ENCODE peak calls at places on chromosome X, in seven cellular contexts. A is heart right ventricle; W is HepG2; R is PC-3; C is aorta; J is CD8-positive, alpha-beta T cell; U is cardiac muscle cell. Y is an unnamed sample. For H3K4me1, the result is how much of the 10 kb centered on the place peaks cover.

GRCh38 chrX:81308086-81308852 is 106.4 kb downstream of the SH3BGRL start:
- DNase-seq in A (no peak), J (no peak), C (no peak), W (no peak), R (no peak), U (no peak), Y (no peak)

GRCh38 chrX:98795636-98796035 is 1614.4 kb downstream of the PCDH19 start:
- DNase-seq in A (no peak), C (no peak), U (peak), R (peak), W (no peak), J (no peak), Y (no peak)

GRCh38 chrX:8868070-8868795 is 67.0 kb upstream of the FAM9A start:
- DNase-seq in R (peak), A (no peak), C (no peak), W (no peak), U (peak), J (no peak), Y (no peak)

GRCh38 chrX:152072236-152072635 is 66.1 kb downstream of the MAGEA10 start:
- DNase-seq in A (no peak), W (peak), J (no peak), U (peak), C (no peak), R (peak), Y (no peak)

GRCh38 chrX:52923781-52924241 is 26.7 kb downstream of the FAM156B start:
- DNase-seq in R (peak), W (no peak), J (no peak), U (peak), C (peak), A (peak), Y (no peak)

GRCh38 chrX:115324194-115324593 is 34.7 kb downstream of the LUZP4 start:
- DNase-seq in J (no peak), C (peak), R (peak), A (peak), W (no peak), U (peak), Y (no peak)

GRCh38 chrX:151985955-151986354 is 11.5 kb upstream of the GABRE start:
- DNase-seq in J (no peak), C (no peak), U (peak), W (peak), R (no peak), A (no peak), Y (no peak)

GRCh38 chrX:108439961-108440696 is 491 bp downstream of the COL4A5 start:
- DNase-seq in C (peak), A (no peak), J (no peak), U (peak), R (no peak), W (no peak), Y (no peak)

GRCh38 chrX:139063364-139063763 is 351.8 kb upstream of the FGF13 start:
- DNase-seq in J (no peak), C (no peak), U (no peak), W (no peak), R (peak), A (no peak), Y (no peak)

GRCh38 chrX:41561045-41561444 is 113.9 kb downstream of the NYX start:
- DNase-seq in W (no peak), A (peak), R (peak), J (peak), C (peak), U (peak), Y (no peak)

GRCh38 chrX:133653363-133653762 is 238.1 kb upstream of the GPC4 start:
- DNase-seq in W (no peak), U (no peak), A (no peak), C (no peak), J (no peak), R (peak), Y (no peak)

GRCh38 chrX:136147966-136148365 is 633 bp downstream of the FHL1 start:
- DNase-seq in J (no peak), W (no peak), U (no peak), R (no peak), C (peak), A (peak), Y (no peak)

GRCh38 chrX:53900623-53901022 is 143.7 kb downstream of the PHF8 start:
- DNase-seq in A (no peak), U (no peak), J (no peak), R (no peak), C (no peak), W (no peak), Y (no peak)

GRCh38 chrX:104330966-104331365 is 76.2 kb upstream of the ESX1 start:
- DNase-seq in R (peak), W (no peak), A (no peak), U (peak), C (no peak), J (no peak), Y (no peak)

GRCh38 chrX:38636949-38637819 is 75.8 kb downstream of the TSPAN7 start:
- DNase-seq in C (peak), W (peak), U (no peak), A (no peak), J (no peak), R (no peak), Y (no peak)

GRCh38 chrX:22950278-22951266 is 49.2 kb upstream of the DDX53 start:
- DNase-seq in C (no peak), W (no peak), R (peak), A (no peak), U (peak), J (no peak), Y (no peak)

GRCh38 chrX:79162076-79162475 is 17.6 kb downstream of the GPR174 start:
- DNase-seq in W (no peak), J (no peak), R (no peak), C (no peak), U (no peak), A (no peak), Y (no peak)

GRCh38 chrX:23385242-23385641 is 50.6 kb downstream of the PTCHD1 start:
- DNase-seq in U (no peak), C (no peak), R (no peak), A (no peak), J (no peak), W (no peak), Y (no peak)

GRCh38 chrX:150514462-150514861 is 54.0 kb upstream of the MTM1 start:
- DNase-seq in R (no peak), A (no peak), C (no peak), U (no peak), J (no peak), W (no peak), Y (no peak)

GRCh38 chrX:9562851-9563250 is 98.0 kb downstream of the TBL1X start:
- DNase-seq in R (peak), C (peak), J (no peak), W (peak), U (peak), A (no peak), Y (no peak)

GRCh38 chrX:27915617-27916016 is 65.6 kb downstream of the DCAF8L1 start:
- DNase-seq in J (no peak), U (peak), R (peak), C (no peak), W (no peak), A (no peak), Y (no peak)

GRCh38 chrX:71622347-71623104 is 4.2 kb upstream of the CXCR3 start:
- DNase-seq in R (peak), J (peak), A (peak), C (peak), W (peak), U (peak), Y (peak)

GRCh38 chrX:53049127-53049517 is 533 bp downstream of the GPR173 start:
- DNase-seq in W (no peak), J (no peak), A (no peak), R (no peak), U (no peak), C (no peak), Y (no peak)

GRCh38 chrX:130086414-130087207 is 23.7 kb downstream of the ELF4 start:
- DNase-seq in C (no peak), W (no peak), J (peak), U (no peak), A (no peak), R (no peak), Y (no peak)

GRCh38 chrX:112083624-112084326 is 1.2 kb upstream of the TRPC5 start:
- DNase-seq in U (no peak), A (no peak), J (no peak), C (no peak), W (no peak), R (no peak), Y (no peak)

GRCh38 chrX:109624641-109625311 is at the start of gene KCNE5:
- DNase-seq in W (no peak), U (peak), R (no peak), A (no peak), J (no peak), C (peak), Y (no peak)

GRCh38 chrX:56113785-56114436 is 118.2 kb upstream of the KLF8 start:
- DNase-seq in W (no peak), J (no peak), A (no peak), U (no peak), R (peak), C (peak), Y (no peak)

GRCh38 chrX:103756736-103757135 is 19.9 kb upstream of the PLP1 start:
- DNase-seq in A (no peak), U (no peak), W (no peak), C (no peak), J (no peak), R (no peak), Y (no peak)

GRCh38 chrX:149527705-149528104 is 13.1 kb upstream of the EOLA1 start:
- DNase-seq in J (peak), C (no peak), W (peak), U (peak), R (peak), A (no peak), Y (no peak)

GRCh38 chrX:97308161-97308560 is 424.5 kb downstream of the RPA4 start:
- DNase-seq in W (no peak), U (peak), R (no peak), J (no peak), C (no peak), A (no peak), Y (no peak)

GRCh38 chrX:47749185-47749967 is 87.3 kb upstream of the ZNF81 start:
- DNase-seq in A (peak), W (no peak), J (no peak), U (peak), C (no peak), R (no peak), Y (no peak)

GRCh38 chrX:49988128-49988527 is 65.7 kb downstream of the CLCN5 start:
- DNase-seq in W (no peak), J (no peak), A (no peak), U (no peak), R (peak), C (no peak), Y (no peak)

GRCh38 chrX:119008122-119008744 is 33.8 kb downstream of the LONRF3 start:
- DNase-seq in R (peak), J (peak), C (no peak), U (peak), W (peak), A (peak), Y (no peak)

GRCh38 chrX:44903107-44903506 is 30.1 kb downstream of the KDM6A start:
- DNase-seq in J (no peak), R (peak), U (peak), C (no peak), A (no peak), W (peak), Y (no peak)
- H3K4me1 ChIP-seq in J (under half), R (under half), U (under half), C (under half), A (under half), W (half or more), Y (under half)

GRCh38 chrX:37378830-37379229 is 29.7 kb downstream of the PRRG1 start:
- DNase-seq in J (no peak), R (no peak), U (peak), C (no peak), W (no peak), A (no peak), Y (no peak)
- H3K4me1 ChIP-seq in J (under half), R (under half), U (under half), C (under half), W (under half), A (under half), Y (under half)

GRCh38 chrX:1466232-1466661 is 13.5 kb upstream of the ASMTL start:
- DNase-seq in U (no peak), R (no peak), W (no peak), A (peak), J (peak), C (no peak), Y (no peak)

GRCh38 chrX:1464282-1465131 is 11.8 kb upstream of the ASMTL start:
- DNase-seq in W (no peak), C (no peak), U (no peak), A (peak), R (no peak), J (peak), Y (no peak)

GRCh38 chrX:1465261-1466231 is 12.8 kb upstream of the ASMTL start:
- DNase-seq in A (peak), W (no peak), R (no peak), U (no peak), J (peak), C (no peak), Y (no peak)

GRCh38 chrX:1468250-1468772 is 15.6 kb upstream of the ASMTL start:
- DNase-seq in J (peak), R (peak), W (no peak), A (peak), C (no peak), U (no peak), Y (no peak)

DNA sequence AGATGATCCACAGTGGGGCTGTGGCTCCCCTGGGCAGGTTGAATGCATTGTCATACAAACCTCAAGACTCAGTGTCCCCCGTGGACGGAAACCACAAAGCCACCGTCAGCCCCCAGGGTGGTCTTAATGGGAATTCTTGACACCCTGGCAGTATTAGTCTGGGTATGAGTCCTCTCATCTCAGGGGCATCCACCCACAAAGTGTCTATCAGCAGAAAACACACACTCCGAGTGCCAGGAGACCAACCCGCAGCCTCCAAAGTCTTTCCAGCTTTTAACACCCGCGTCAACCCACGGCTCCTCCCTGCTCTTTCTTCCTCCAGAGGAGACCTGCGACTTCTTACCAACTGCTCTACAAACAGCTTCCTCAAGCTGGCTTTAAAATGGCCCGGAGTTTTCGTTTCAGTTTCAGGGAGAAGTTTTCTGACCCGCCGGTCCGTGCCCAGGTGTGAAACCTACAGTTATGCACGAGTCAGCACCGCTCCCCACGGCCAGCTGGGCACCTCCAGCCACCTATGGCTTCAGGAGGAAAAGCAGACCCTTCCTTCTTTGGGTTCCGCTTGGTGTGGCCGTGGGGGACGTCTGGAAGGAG is 14.4 kb upstream of the ASMTL start:
- DNase-seq in U (no peak), R (no peak), W (no peak), J (peak), C (no peak), A (peak), Y (no peak)
- H3K4me1 ChIP-seq in U (under half), R (under half), W (under half), J (half or more), C (under half), A (under half), Y (under half)

GRCh38 chrX:10617964-10618342 is 2.4 kb downstream of the MID1 start:
- DNase-seq in W (no peak), U (no peak), C (no peak), A (no peak), J (no peak), R (peak), Y (no peak)
- H3K4me1 ChIP-seq in W (under half), U (under half), C (under half), A (under half), J (under half), R (under half), Y (under half)

DNA sequence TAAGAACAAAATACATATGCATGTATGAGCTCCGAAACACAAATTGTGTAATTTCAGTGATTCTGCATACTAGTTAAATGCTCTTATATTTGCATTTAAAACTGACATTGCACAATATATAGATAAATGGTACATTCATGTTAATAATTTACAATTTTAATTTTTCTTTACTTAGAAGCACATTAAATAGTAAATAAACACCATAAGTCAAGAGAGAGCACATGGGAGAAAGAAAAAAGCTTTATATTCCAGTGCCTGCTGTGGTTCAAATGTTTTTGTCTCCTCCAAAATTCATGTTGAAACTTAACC is 323.0 kb downstream of the BCOR start:
- DNase-seq in R (no peak), W (no peak), U (no peak), C (no peak), A (no peak), J (no peak), Y (no peak)
- H3K4me1 ChIP-seq in R (under half), W (under half), U (under half), C (under half), A (under half), J (under half), Y (under half)

DNA sequence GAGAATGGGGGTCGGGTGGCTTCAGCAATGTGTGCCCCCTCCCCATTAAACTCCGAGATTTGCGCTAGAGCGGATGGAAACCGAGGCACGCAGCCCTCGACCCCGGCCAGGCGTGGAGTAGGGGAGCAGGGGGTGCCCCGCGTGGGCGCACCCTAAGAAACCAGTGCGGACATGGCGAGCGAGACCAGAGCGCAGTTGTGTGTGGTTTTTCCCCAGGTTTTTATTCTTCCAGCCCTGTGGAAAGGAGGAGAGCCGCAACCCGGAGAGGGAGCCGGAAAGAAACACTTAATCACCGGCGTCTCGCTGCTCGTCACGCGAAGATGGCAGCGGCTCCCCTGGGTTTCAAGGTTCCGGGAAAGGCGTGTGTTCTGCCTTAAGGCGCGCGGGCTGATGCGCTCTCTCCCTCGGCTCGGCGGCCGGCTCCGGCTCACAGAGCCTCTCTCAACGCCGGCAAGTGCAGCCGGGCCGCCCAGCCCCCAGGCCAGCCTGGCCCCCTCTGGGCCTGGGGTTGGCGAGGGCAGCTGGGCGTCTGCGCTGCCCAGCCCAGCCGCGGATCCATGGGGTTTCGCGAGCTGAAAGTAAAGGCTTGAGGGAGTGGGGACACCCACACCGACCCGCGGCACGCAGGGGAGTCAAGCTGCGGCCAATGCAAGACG is 73.9 kb upstream of the BCOR start:
- DNase-seq in J (peak), U (peak), W (no peak), R (peak), A (no peak), C (peak), Y (no peak)
- H3K4me1 ChIP-seq in J (under half), U (under half), W (half or more), R (half or more), A (under half), C (under half), Y (under half)

DNA sequence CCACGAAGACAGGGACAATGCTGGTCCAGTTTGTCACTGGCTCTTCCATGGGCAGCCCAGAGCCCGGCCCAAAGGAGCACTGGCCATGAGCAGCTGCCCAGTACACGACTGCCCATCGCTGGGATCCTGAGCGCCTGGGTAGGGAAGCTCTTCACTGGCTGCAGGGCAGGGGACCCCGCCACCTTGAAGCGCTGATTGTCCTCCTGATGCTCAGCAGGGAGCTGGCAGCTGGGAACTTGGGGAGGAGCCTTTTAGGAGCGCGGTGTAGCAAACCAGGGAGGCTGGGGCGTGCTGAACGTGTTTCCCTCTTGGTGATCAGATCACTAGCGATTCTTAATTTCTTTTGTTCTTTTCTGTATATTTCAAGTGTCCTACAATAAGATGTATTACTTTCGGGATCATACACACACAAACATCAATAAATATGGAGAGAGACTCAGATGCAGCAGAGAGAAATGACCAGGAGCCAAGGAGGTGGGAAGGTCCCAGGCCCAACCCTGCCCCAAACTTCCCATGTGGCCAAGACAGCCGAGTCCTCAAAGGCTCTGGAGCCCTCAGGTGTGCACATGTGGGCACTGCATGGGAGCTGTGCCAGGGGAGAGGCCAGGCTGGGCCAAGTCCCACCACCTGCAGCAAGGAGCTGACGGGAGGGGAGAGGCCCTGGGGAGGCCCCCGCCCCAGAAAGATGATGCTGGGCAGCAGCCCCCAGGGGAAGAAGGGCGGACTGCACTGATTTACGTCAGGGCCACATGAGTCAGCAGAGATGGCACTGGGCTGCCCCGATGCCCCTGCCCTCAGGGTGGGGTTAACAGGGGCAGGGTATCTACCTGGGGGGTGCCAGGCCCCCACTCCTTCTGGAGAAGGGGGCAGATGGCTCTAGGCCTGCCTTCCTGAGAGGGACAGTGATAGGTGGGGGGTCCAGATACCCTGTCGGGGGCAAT is 1.6 kb downstream of the L1CAM start:
- DNase-seq in U (no peak), W (no peak), J (no peak), A (no peak), C (no peak), R (peak), Y (no peak)
- H3K4me1 ChIP-seq in U (under half), W (under half), J (under half), A (under half), C (under half), R (under half), Y (under half)

GRCh38 chrX:13123247-13123856 is 78.9 kb upstream of the FAM9C start:
- DNase-seq in U (no peak), C (no peak), A (no peak), R (peak), W (peak), J (no peak), Y (no peak)
- H3K4me1 ChIP-seq in U (under half), C (under half), A (under half), R (half or more), W (half or more), J (under half), Y (under half)